ENCODE peak calls at places on chromosomes 7 and 10, in seven cellular contexts. L is neuronal stem cell, H is mesendoderm, J is IMR-90, D is H9, S is H1, Q is trophoblast cell. F is an unnamed sample.

GRCh38 chr7:716636-717035 is 9.9 kb upstream of the DNAAF5 start:
- DNase-seq in J (no peak), Q (no peak), D (no peak), S (no peak), H (no peak), L (no peak), F (no peak)

GRCh38 chr10:114068054-114068707 is 24.5 kb downstream of the ADRB1 start:
- DNase-seq in D (no peak), L (no peak), S (no peak), H (no peak), J (no peak), Q (no peak), F (peak)

GRCh38 chr10:43479275-43479674 is 42.4 kb downstream of the ZNF487 start:
- DNase-seq in L (no peak), H (no peak), Q (no peak), D (no peak), J (peak), S (no peak), F (no peak)

GRCh38 chr7:93226310-93226709 is at the start of gene HEPACAM2:
- DNase-seq in J (no peak), H (no peak), S (no peak), D (no peak), L (no peak), Q (no peak), F (no peak)

GRCh38 chr10:58237014-58237830 is 30.5 kb downstream of the IPMK start:
- DNase-seq in J (peak), S (no peak), D (no peak), H (peak), Q (no peak), L (no peak), F (peak)

GRCh38 chr10:11871470-11871869 is 48.3 kb downstream of the PROSER2 start:
- DNase-seq in Q (peak), J (peak), S (no peak), L (no peak), D (no peak), H (no peak), F (no peak)

GRCh38 chr10:119211625-119212441 is 4.5 kb downstream of the GRK5 start:
- DNase-seq in H (peak), D (no peak), L (no peak), S (no peak), J (no peak), Q (no peak), F (peak)

GRCh38 chr7:20222219-20222828 is 5.1 kb upstream of the MACC1 start:
- DNase-seq in Q (no peak), S (no peak), J (no peak), L (no peak), H (no peak), D (no peak), F (no peak)

GRCh38 chr7:81482600-81483186 is 287.2 kb downstream of the HGF start:
- DNase-seq in L (no peak), D (no peak), H (no peak), Q (no peak), J (peak), S (no peak), F (peak)

GRCh38 chr10:67612577-67613537 is 83.1 kb downstream of the CTNNA3 start:
- DNase-seq in D (no peak), L (no peak), S (no peak), H (no peak), J (peak), Q (no peak), F (peak)

GRCh38 chr7:68176974-68177373 is 1180.3 kb downstream of the TYW1 start:
- DNase-seq in L (peak), Q (peak), S (peak), D (peak), H (peak), J (peak), F (peak)

GRCh38 chr10:118924493-118924892 is 105.0 kb upstream of the NANOS1 start:
- DNase-seq in Q (no peak), D (no peak), S (no peak), L (no peak), H (no peak), J (no peak), F (no peak)

GRCh38 chr7:97006146-97006950 is 995 bp downstream of the DLX6 start:
- DNase-seq in Q (peak), S (no peak), D (peak), J (peak), L (peak), H (peak), F (peak)

GRCh38 chr7:3977391-3977790 is 676.3 kb downstream of the SDK1 start:
- DNase-seq in D (no peak), J (no peak), S (no peak), H (no peak), L (no peak), Q (no peak), F (no peak)

GRCh38 chr7:157337316-157338149 is 729 bp downstream of the DNAJB6 start:
- DNase-seq in D (no peak), H (peak), S (no peak), L (no peak), J (peak), Q (peak), F (peak)

GRCh38 chr10:55233090-55233489 is 432.1 kb upstream of the PCDH15 start:
- DNase-seq in L (no peak), Q (no peak), S (no peak), D (no peak), J (no peak), H (no peak), F (no peak)

GRCh38 chr10:60896715-60897114 is 47.3 kb downstream of the RHOBTB1 start:
- DNase-seq in Q (no peak), S (no peak), D (no peak), L (no peak), H (no peak), J (peak), F (no peak)

GRCh38 chr7:142567676-142568075 is 181.6 kb upstream of the PRSS1 start:
- DNase-seq in D (peak), H (no peak), S (no peak), J (no peak), L (no peak), Q (no peak), F (no peak)

GRCh38 chr7:6578114-6579084 is 1.1 kb downstream of the ZDHHC4 start:
- DNase-seq in Q (peak), L (no peak), S (no peak), D (no peak), H (peak), J (peak), F (peak)

GRCh38 chr10:69508738-69509340 is 57.6 kb downstream of the TSPAN15 start:
- DNase-seq in D (no peak), L (no peak), Q (no peak), S (no peak), J (no peak), H (no peak), F (no peak)

GRCh38 chr10:62130948-62131347 is 137.7 kb downstream of the RTKN2 start:
- DNase-seq in D (no peak), H (no peak), Q (no peak), L (no peak), J (peak), S (no peak), F (peak)

GRCh38 chr7:19408821-19409220 is 263.6 kb upstream of the FERD3L start:
- DNase-seq in D (no peak), L (no peak), S (no peak), H (no peak), Q (no peak), J (no peak), F (peak)

GRCh38 chr10:6476989-6477388 is 103.1 kb downstream of the PRKCQ start:
- DNase-seq in D (no peak), L (no peak), H (no peak), J (no peak), Q (no peak), S (no peak), F (no peak)

GRCh38 chr10:46520381-46520780 is 36.1 kb downstream of the GPRIN2 start:
- DNase-seq in L (no peak), Q (no peak), J (no peak), H (no peak), D (no peak), S (no peak), F (no peak)

GRCh38 chr10:23172429-23172828 is 19.7 kb upstream of the PTF1A start:
- DNase-seq in S (no peak), H (no peak), J (no peak), D (no peak), L (no peak), Q (no peak), F (no peak)

GRCh38 chr7:41163991-41164390 is 538.9 kb downstream of the INHBA start:
- DNase-seq in S (no peak), H (peak), L (no peak), D (no peak), J (no peak), Q (no peak), F (no peak)

DNA sequence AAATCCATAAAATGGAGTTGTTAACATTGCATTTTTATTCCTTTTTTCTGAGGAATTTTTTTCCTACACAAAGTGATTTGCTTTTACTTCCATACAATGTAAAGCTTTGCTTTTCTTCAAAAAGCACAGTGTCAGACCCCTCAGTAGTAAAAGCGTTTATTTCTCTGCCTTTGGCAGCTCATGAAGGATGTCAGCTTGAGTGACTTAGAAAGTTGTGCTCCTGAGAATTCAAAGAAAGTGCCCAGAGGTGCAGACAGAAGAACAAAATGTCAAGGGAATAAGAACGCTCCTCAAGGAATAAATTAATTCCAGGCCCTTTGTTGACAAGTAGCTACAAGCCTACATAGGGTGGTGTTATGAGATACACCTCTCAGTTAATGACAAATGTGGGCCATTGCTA is 369.3 kb upstream of the ADARB2 start:
- DNase-seq in H (no peak), S (no peak), J (no peak), Q (no peak), D (no peak), L (no peak), F (no peak)
- H3K4me2 ChIP-seq in H (no peak), S (no peak), J (no peak), Q (no peak), D (no peak), L (no peak), F (no peak)

GRCh38 chr10:2929457-2929856 is 137.9 kb upstream of the PFKP start:
- DNase-seq in Q (no peak), H (no peak), D (no peak), J (no peak), L (peak), S (no peak), F (no peak)
- H3K4ac ChIP-seq in Q (no peak), H (no peak), D (no peak), J (no peak), L (no peak), S (no peak), F (no peak)

GRCh38 chr10:79021948-79022499 is 46.7 kb upstream of the ZMIZ1 start:
- DNase-seq in S (no peak), H (no peak), L (no peak), D (no peak), Q (no peak), J (no peak), F (no peak)

GRCh38 chr10:79021331-79021907 is 47.3 kb upstream of the ZMIZ1 start:
- DNase-seq in H (no peak), D (no peak), J (no peak), L (no peak), S (no peak), Q (no peak), F (no peak)

GRCh38 chr10:79023489-79024162 is 45.1 kb upstream of the ZMIZ1 start:
- DNase-seq in H (no peak), Q (no peak), D (no peak), S (no peak), J (no peak), L (no peak), F (no peak)

GRCh38 chr10:79024296-79024695 is 44.5 kb upstream of the ZMIZ1 start:
- DNase-seq in L (no peak), S (no peak), H (no peak), Q (no peak), D (no peak), J (no peak), F (no peak)

GRCh38 chr10:79022565-79023488 is 45.9 kb upstream of the ZMIZ1 start:
- DNase-seq in J (no peak), S (no peak), L (no peak), Q (peak), D (peak), H (peak), F (no peak)
- H3K4me2 ChIP-seq in J (no peak), S (no peak), L (no peak), Q (no peak), D (no peak), H (no peak), F (no peak)

GRCh38 chr7:21422747-21423146 is 5.1 kb upstream of the SP4 start:
- DNase-seq in H (no peak), J (no peak), S (no peak), L (no peak), D (no peak), Q (no peak), F (no peak)
- H3K4ac ChIP-seq in H (no peak), J (no peak), S (no peak), L (no peak), D (no peak), Q (no peak), F (no peak)